ENCODE peak calls at places on chromosomes 3 and 15, in ten cellular contexts. W is amniotic epithelial cell, D is NCI-H1105, E is mesenteric fat pad, H is ascending aorta, U is neural progenitor cell, M is omental fat pad, J is GM13977, B is GM20000, F is AG08395. V is an unnamed sample.

GRCh38 chr3:36494461-36495109 is 114.3 kb downstream of the STAC start:
- DNase-seq in W (peak; percentile 31), D (no peak), E (no peak), H (no peak), U (no peak), M (no peak), J (no peak), B (no peak), F (peak; percentile 88), V (no peak)

GRCh38 chr15:83030021-83030420 is 18.6 kb upstream of the C15orf40 start:
- DNase-seq in W (peak; percentile 75), D (no peak), E (no peak), H (no peak), U (peak; percentile 10), M (no peak), J (no peak), B (no peak), F (no peak), V (no peak)

GRCh38 chr15:85414495-85414894 is 34.1 kb downstream of the AKAP13 start:
- DNase-seq in W (no peak), D (no peak), E (no peak), H (no peak), U (no peak), M (no peak), J (peak; percentile 60), B (peak; percentile 46), F (peak; percentile 14), V (no peak)

GRCh38 chr3:131277836-131278497 is 103.6 kb upstream of the NUDT16 start:
- DNase-seq in W (peak; percentile 10), D (no peak), E (no peak), H (no peak), U (no peak), M (no peak), J (no peak), B (no peak), F (peak; percentile 6), V (no peak)

GRCh38 chr15:86444527-86444926 is 364.9 kb downstream of the AGBL1 start:
- DNase-seq in W (no peak), D (no peak), E (no peak), H (no peak), U (peak; percentile 63), M (no peak), J (no peak), B (no peak), F (no peak), V (no peak)

GRCh38 chr15:80739919-80740318 is 39.3 kb upstream of the CEMIP start:
- DNase-seq in W (no peak), D (no peak), E (no peak), H (no peak), U (no peak), M (no peak), J (no peak), B (no peak), F (no peak), V (no peak)

GRCh38 chr3:73622135-73622534 is 2.6 kb downstream of the PDZRN3 start:
- DNase-seq in W (peak; percentile 47), D (peak; percentile 72), E (no peak), H (no peak), U (peak; percentile 54), M (no peak), J (no peak), B (no peak), F (no peak), V (no peak)

GRCh38 chr15:62453979-62454378 is 288.9 kb upstream of the C2CD4B start:
- DNase-seq in W (no peak), D (no peak), E (no peak), H (no peak), U (no peak), M (no peak), J (no peak), B (no peak), F (peak; percentile 59), V (no peak)

GRCh38 chr15:95105229-95105628 is 873.9 kb downstream of the MCTP2 start:
- DNase-seq in W (peak; percentile 67), D (no peak), E (no peak), H (no peak), U (no peak), M (no peak), J (no peak), B (no peak), F (peak; percentile 32), V (no peak)

GRCh38 chr3:191523099-191523498 is 62.1 kb downstream of the PYDC2 start:
- DNase-seq in W (no peak), D (peak; percentile 64), E (no peak), H (no peak), U (no peak), M (no peak), J (no peak), B (no peak), F (no peak), V (no peak)

GRCh38 chr3:113261996-113262665 is 50.8 kb downstream of the BOC start:
- DNase-seq in W (no peak), D (no peak), E (no peak), H (no peak), U (no peak), M (no peak), J (no peak), B (no peak), F (peak; percentile 40), V (no peak)

GRCh38 chr15:75809986-75810750 is 33.1 kb upstream of the UBE2Q2 start:
- DNase-seq in W (peak; percentile 42), D (no peak), E (no peak), H (no peak), U (peak; percentile 57), M (no peak), J (peak; percentile 25), B (peak; percentile 34), F (peak; percentile 29), V (peak; percentile 72)

GRCh38 chr3:78831446-78831972 is 936.3 kb downstream of the ROBO1 start:
- DNase-seq in W (no peak), D (no peak), E (no peak), H (no peak), U (no peak), M (no peak), J (no peak), B (no peak), F (no peak), V (no peak)

GRCh38 chr15:63371297-63371918 is 10.2 kb downstream of the CA12 start:
- DNase-seq in W (peak; percentile 82), D (no peak), E (peak; percentile 84), H (no peak), U (no peak), M (no peak), J (no peak), B (no peak), F (peak; percentile 78), V (no peak)

GRCh38 chr3:184658223-184658860 is 53.5 kb downstream of the MAGEF1 start:
- DNase-seq in W (no peak), D (no peak), E (no peak), H (no peak), U (no peak), M (no peak), J (no peak), B (no peak), F (no peak), V (no peak)

GRCh38 chr3:94115482-94115881 is 52.6 kb downstream of the NSUN3 start:
- DNase-seq in W (peak; percentile 56), D (peak; percentile 16), E (no peak), H (no peak), U (peak; percentile 33), M (no peak), J (no peak), B (no peak), F (peak; percentile 41), V (no peak)

GRCh38 chr15:41936649-41937567 is 35.4 kb downstream of the EHD4 start:
- DNase-seq in W (no peak), D (no peak), E (peak; percentile 89), H (no peak), U (no peak), M (no peak), J (peak; percentile 33), B (peak; percentile 55), F (no peak), V (no peak)

GRCh38 chr3:8423307-8423706 is 78.3 kb upstream of the LMCD1 start:
- DNase-seq in W (no peak), D (no peak), E (no peak), H (no peak), U (no peak), M (no peak), J (no peak), B (no peak), F (no peak), V (no peak)

GRCh38 chr15:33551860-33552259 is 241.1 kb downstream of the RYR3 start:
- DNase-seq in W (no peak), D (no peak), E (no peak), H (no peak), U (no peak), M (no peak), J (no peak), B (no peak), F (no peak), V (no peak)

GRCh38 chr3:32395451-32395970 is 3.9 kb downstream of the CMTM7 start:
- DNase-seq in W (no peak), D (no peak), E (no peak), H (no peak), U (no peak), M (no peak), J (no peak), B (no peak), F (no peak), V (no peak)

GRCh38 chr15:71545223-71545760 is 265.1 kb upstream of the NR2E3 start:
- DNase-seq in W (peak; percentile 61), D (no peak), E (no peak), H (no peak), U (no peak), M (no peak), J (no peak), B (no peak), F (no peak), V (no peak)

GRCh38 chr15:96042734-96043224 is 287.7 kb upstream of the NR2F2 start:
- DNase-seq in W (no peak), D (no peak), E (no peak), H (no peak), U (no peak), M (no peak), J (no peak), B (no peak), F (no peak), V (no peak)

GRCh38 chr15:64746921-64747320 is 28.5 kb downstream of the RBPMS2 start:
- DNase-seq in W (no peak), D (no peak), E (no peak), H (no peak), U (no peak), M (no peak), J (no peak), B (no peak), F (no peak), V (no peak)

GRCh38 chr3:59754456-59754855 is 704.6 kb upstream of the CFAP20DC start:
- DNase-seq in W (no peak), D (no peak), E (no peak), H (no peak), U (no peak), M (no peak), J (no peak), B (no peak), F (peak; percentile 42), V (no peak)

GRCh38 chr3:63135362-63135761 is 142.7 kb upstream of the SYNPR start:
- DNase-seq in W (no peak), D (no peak), E (no peak), H (no peak), U (peak; percentile 76), M (no peak), J (no peak), B (no peak), F (no peak), V (no peak)

GRCh38 chr15:52154896-52155865 is 36.0 kb downstream of the GNB5 start:
- DNase-seq in W (no peak), D (no peak), E (no peak), H (no peak), U (no peak), M (no peak), J (no peak), B (no peak), F (no peak), V (peak; percentile 52)

GRCh38 chr3:136898954-136899353 is 36.9 kb downstream of the NCK1 start:
- DNase-seq in W (peak; percentile 29), D (no peak), E (no peak), H (no peak), U (no peak), M (no peak), J (no peak), B (no peak), F (peak; percentile 5), V (no peak)

GRCh38 chr15:50219820-50220219 is 37.8 kb downstream of the SLC27A2 start:
- DNase-seq in W (peak; percentile 86), D (no peak), E (no peak), H (no peak), U (no peak), M (no peak), J (no peak), B (no peak), F (no peak), V (no peak)